ENCODE peak calls at places on chromosomes 12 and 14, in four cellular contexts. K is K562, B is WTC11, M is HepG2. P is an unnamed sample.

GRCh38 chr12:66879392-66879791 is 200.5 kb upstream of the GRIP1 start:
- DNase-seq in K (no peak), B (no peak), M (no peak), P (no peak)

GRCh38 chr12:131471271-131471905 is 239.5 kb upstream of the SFSWAP start:
- DNase-seq in K (no peak), B (no peak), M (no peak), P (no peak)

GRCh38 chr12:45343269-45344051 is 127.6 kb downstream of the ANO6 start:
- DNase-seq in K (peak), B (no peak), M (peak), P (no peak)

GRCh38 chr14:20454359-20454644 is 310 bp downstream of the OSGEP start:
- DNase-seq in K (no peak), B (no peak), M (no peak), P (no peak)

GRCh38 chr14:92892589-92892988 is 30.4 kb upstream of the CHGA start:
- DNase-seq in K (no peak), B (no peak), M (no peak), P (no peak)

GRCh38 chr14:50410921-50411320 is 14.2 kb upstream of the CDKL1 start:
- DNase-seq in K (no peak), B (no peak), M (no peak), P (no peak)

GRCh38 chr12:130677957-130678558 is 38.0 kb downstream of the RIMBP2 start:
- DNase-seq in K (no peak), B (no peak), M (no peak), P (no peak)

GRCh38 chr12:115023279-115023678 is 339.3 kb upstream of the TBX3 start:
- DNase-seq in K (no peak), B (no peak), M (no peak), P (no peak)

GRCh38 chr14:89616425-89617141 is 199.6 kb upstream of the FOXN3 start:
- DNase-seq in K (no peak), B (no peak), M (peak), P (no peak)

GRCh38 chr12:124422570-124423523 is 128.0 kb downstream of the RFLNA start:
- DNase-seq in K (peak), B (no peak), M (peak), P (no peak)

GRCh38 chr12:132508860-132509732 is 19.1 kb downstream of the FBRSL1 start:
- DNase-seq in K (no peak), B (no peak), M (no peak), P (no peak)

GRCh38 chr14:92702441-92702918 is 45.9 kb downstream of the LGMN start:
- DNase-seq in K (no peak), B (no peak), M (no peak), P (no peak)

GRCh38 chr12:50112456-50113218 is 601 bp downstream of the COX14 start:
- DNase-seq in K (peak), B (no peak), M (peak), P (peak)

GRCh38 chr12:43348221-43348620 is 203.8 kb downstream of the ADAMTS20 start:
- DNase-seq in K (no peak), B (no peak), M (no peak), P (no peak)

GRCh38 chr12:39077226-39077625 is 171.8 kb upstream of the CPNE8 start:
- DNase-seq in K (no peak), B (no peak), M (no peak), P (no peak)

GRCh38 chr14:55500219-55500701 is 59.8 kb upstream of the TBPL2 start:
- DNase-seq in K (peak), B (peak), M (peak), P (no peak)

GRCh38 chr14:20376071-20376588 is 32.7 kb downstream of the PARP2 start:
- DNase-seq in K (no peak), B (no peak), M (peak), P (no peak)

GRCh38 chr12:86117711-86118110 is 138.5 kb downstream of the MGAT4C start:
- DNase-seq in K (no peak), B (no peak), M (no peak), P (no peak)

DNA sequence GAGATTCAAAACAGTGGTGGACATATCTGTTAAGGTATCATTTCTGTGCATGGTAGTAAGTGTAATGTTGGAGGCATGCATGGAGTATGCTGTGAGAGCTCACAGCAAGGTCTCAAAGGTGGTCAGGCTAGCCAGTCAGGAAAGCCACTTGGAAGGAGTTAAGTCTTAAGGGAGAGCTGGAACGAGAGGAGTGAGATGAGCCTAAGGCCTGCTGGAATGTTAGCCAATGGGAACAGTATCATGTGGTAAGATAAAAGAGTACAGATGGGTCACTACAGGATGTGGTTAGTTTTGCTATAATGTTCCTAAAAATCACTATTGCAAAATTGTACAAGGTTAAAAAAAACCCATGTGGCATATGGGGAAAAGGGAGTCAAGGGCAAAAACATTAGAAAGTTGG is 311.7 kb upstream of the E2F7 start:
- DNase-seq in K (no peak), B (no peak), M (no peak), P (no peak)
- TF ChIP-seq ELF4 in K (no peak), B (no peak), M (no peak), P (no peak)

GRCh38 chr14:99289394-99290189 is 17.6 kb upstream of the BCL11B start:
- DNase-seq in K (no peak), B (no peak), M (no peak), P (no peak)

GRCh38 chr14:99284254-99285004 is 12.4 kb upstream of the BCL11B start:
- DNase-seq in K (no peak), B (no peak), M (no peak), P (no peak)

GRCh38 chr14:99288948-99289347 is 17.0 kb upstream of the BCL11B start:
- DNase-seq in K (no peak), B (no peak), M (no peak), P (no peak)

GRCh38 chr14:99286761-99287160 is 14.8 kb upstream of the BCL11B start:
- DNase-seq in K (no peak), B (no peak), M (no peak), P (no peak)

GRCh38 chr14:99287269-99287942 is 15.4 kb upstream of the BCL11B start:
- DNase-seq in K (no peak), B (no peak), M (no peak), P (no peak)
- TF ChIP-seq ELF4 in K (no peak), B (no peak), M (no peak), P (no peak)

GRCh38 chr12:112978163-112979081 is at the start of gene OAS2:
- DNase-seq in K (no peak), B (no peak), M (peak), P (no peak)

GRCh38 chr12:112980491-112981158 is 2.3 kb downstream of the OAS2 start:
- DNase-seq in K (no peak), B (no peak), M (no peak), P (no peak)

GRCh38 chr12:112977139-112977538 is 1.2 kb upstream of the OAS2 start:
- DNase-seq in K (no peak), B (no peak), M (no peak), P (no peak)

GRCh38 chr12:112977641-112978040 is 678 bp upstream of the OAS2 start:
- DNase-seq in K (no peak), B (no peak), M (no peak), P (no peak)

GRCh38 chr12:112979281-112979680 is 962 bp downstream of the OAS2 start:
- DNase-seq in K (no peak), B (no peak), M (no peak), P (no peak)
- TF ChIP-seq ELF4 in K (no peak), B (no peak), M (no peak), P (no peak)

DNA sequence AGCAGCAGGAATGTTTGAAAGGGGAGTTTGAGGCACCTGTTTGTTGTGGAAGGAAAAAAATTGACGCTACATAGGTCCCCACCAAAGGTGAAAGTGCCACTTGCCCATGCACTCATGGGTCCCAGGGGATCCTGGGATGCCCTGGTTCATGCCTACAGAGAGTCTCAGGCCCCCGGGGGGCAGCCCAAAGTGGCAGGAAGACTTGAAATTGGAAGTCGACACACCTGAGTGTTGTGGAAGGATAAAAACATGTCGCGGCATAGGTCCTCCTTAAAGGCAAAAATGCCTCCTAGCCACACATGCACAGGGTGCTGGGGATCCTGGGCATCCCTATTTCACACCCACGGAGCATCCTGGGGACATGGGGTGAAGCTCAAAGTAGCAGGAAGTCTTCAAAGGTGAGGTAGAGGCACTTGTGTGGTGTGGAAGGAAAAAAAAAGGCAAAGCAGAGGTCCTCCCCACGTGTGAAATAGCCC is 576.1 kb downstream of the ALG10 start:
- DNase-seq in K (no peak), B (no peak), M (no peak), P (no peak)
- TF ChIP-seq ELF4 in K (no peak), B (no peak), M (no peak), P (no peak)

DNA sequence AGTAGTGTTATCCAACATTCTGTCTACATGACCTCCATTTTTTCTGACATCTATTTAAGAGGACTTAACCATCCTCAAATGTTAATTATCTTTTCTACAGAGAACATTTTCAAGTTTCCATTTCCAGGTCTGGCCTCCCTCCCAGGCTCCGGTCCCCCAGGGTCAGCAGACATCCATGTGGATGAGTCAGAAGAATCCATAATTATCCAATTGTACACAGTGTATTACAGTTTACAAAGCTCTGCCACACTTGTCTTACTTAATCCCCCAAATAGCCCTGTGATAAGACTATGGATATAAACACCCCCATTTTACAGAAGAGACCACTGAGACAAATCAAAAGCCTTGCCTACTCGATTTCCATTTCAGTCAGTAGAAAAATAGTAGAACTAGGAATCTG is 65.0 kb downstream of the SLC8A3 start:
- DNase-seq in K (no peak), B (no peak), M (no peak), P (no peak)
- TF ChIP-seq ELF4 in K (no peak), B (no peak), M (no peak), P (no peak)